ENCODE peak calls at places on chromosomes 12 and 14, in ten cellular contexts. H, L, S, Y, P, F, K, A, I and R are unnamed samples.

GRCh38 chr12:23585156-23585781 is 364.2 kb downstream of the SOX5 start:
- DNase-seq in P (no peak), F (no peak), H (no peak), K (no peak), I (no peak), L (no peak), A (no peak), S (no peak), Y (no peak), R (no peak)

GRCh38 chr12:14416658-14417057 is 51.2 kb downstream of the ATF7IP start:
- DNase-seq in P (no peak), L (peak; percentile 41), I (no peak), S (peak; percentile 82), Y (no peak), H (peak; percentile 74), A (no peak), F (peak; percentile 74), K (peak; percentile 81), R (no peak)

GRCh38 chr14:94412671-94413638 is 24.6 kb upstream of the SERPINA1 start:
- DNase-seq in S (peak; percentile 24), I (no peak), A (no peak), P (no peak), H (peak; percentile 20), Y (no peak), K (no peak), L (no peak), F (no peak), R (no peak)

GRCh38 chr12:49288412-49288853 is 6.5 kb upstream of the PRPH start:
- DNase-seq in I (peak; percentile 61), K (peak; percentile 42), P (no peak), A (no peak), S (peak; percentile 61), H (peak; percentile 66), Y (peak; percentile 68), F (peak; percentile 70), L (peak; percentile 63), R (peak; percentile 22)

GRCh38 chr12:94180558-94181296 is 32.4 kb downstream of the PLXNC1 start:
- DNase-seq in P (no peak), H (no peak), L (no peak), A (no peak), I (no peak), F (no peak), Y (no peak), S (no peak), K (peak; percentile 95), R (no peak)

GRCh38 chr12:117155278-117156060 is 34.8 kb downstream of the FBXO21 start:
- DNase-seq in S (peak; percentile 28), A (peak; percentile 74), K (no peak), F (peak; percentile 74), I (peak; percentile 65), H (peak; percentile 93), Y (peak; percentile 76), P (peak; percentile 58), L (peak; percentile 85), R (no peak)

GRCh38 chr14:29926701-29927595 is 699 bp downstream of the PRKD1 start:
- DNase-seq in I (no peak), F (no peak), S (peak; percentile 58), Y (no peak), A (peak; percentile 48), H (peak; percentile 55), P (peak; percentile 36), L (peak; percentile 53), K (no peak), R (no peak)

GRCh38 chr12:80892597-80893445 is 44.9 kb downstream of the LIN7A start:
- DNase-seq in F (no peak), P (no peak), Y (no peak), L (no peak), K (no peak), I (no peak), H (no peak), A (no peak), S (peak; percentile 86), R (peak; percentile 54)

GRCh38 chr12:131203666-131204415 is 250.1 kb downstream of the ADGRD1 start:
- DNase-seq in P (no peak), A (peak; percentile 33), S (no peak), I (no peak), K (no peak), H (no peak), F (no peak), Y (no peak), L (no peak), R (no peak)

GRCh38 chr12:115456946-115457689 is 773.1 kb upstream of the TBX3 start:
- DNase-seq in A (no peak), L (no peak), P (no peak), F (no peak), I (no peak), S (no peak), H (no peak), Y (no peak), K (no peak), R (no peak)

GRCh38 chr14:94601961-94602391 is 10.2 kb upstream of the SERPINA3 start:
- DNase-seq in L (no peak), F (no peak), P (peak; percentile 75), I (peak; percentile 79), A (no peak), H (peak; percentile 54), S (peak; percentile 90), Y (no peak), K (no peak), R (peak; percentile 78)

GRCh38 chr12:95718772-95719171 is 71.8 kb downstream of the NTN4 start:
- DNase-seq in L (no peak), A (no peak), F (no peak), S (no peak), I (no peak), H (no peak), Y (no peak), P (no peak), K (no peak), R (no peak)

GRCh38 chr12:8996682-8997405 is 7.5 kb downstream of the KLRG1 start:
- DNase-seq in L (no peak), K (peak; percentile 88), H (peak; percentile 35), P (no peak), Y (no peak), S (peak; percentile 31), A (no peak), I (no peak), F (no peak), R (peak; percentile 4)

GRCh38 chr12:6742833-6743232 is 10.1 kb downstream of the MLF2 start:
- DNase-seq in S (no peak), H (no peak), A (no peak), I (no peak), P (no peak), Y (no peak), K (no peak), F (no peak), L (no peak), R (no peak)

GRCh38 chr12:115163710-115164109 is 479.7 kb upstream of the TBX3 start:
- DNase-seq in K (no peak), F (no peak), Y (no peak), H (no peak), P (no peak), S (no peak), I (no peak), L (no peak), A (no peak), R (no peak)